ENCODE peak calls at places on chromosome 21, in nine cellular contexts. B is right lobe of liver, S is transverse colon, H is GM12892, Q is NB4, I is body of pancreas, V is tibial nerve, M is IMR-90, R is ovary. T is an unnamed sample.

GRCh38 chr21:25552856-25553255 is 54.4 kb downstream of the MRPL39 start:
- DNase-seq in V (no peak), H (no peak), M (no peak), I (no peak), Q (no peak), R (no peak), S (no peak), B (no peak), T (no peak)

GRCh38 chr21:16509466-16509865 is 779.7 kb downstream of the USP25 start:
- DNase-seq in M (peak), R (no peak), I (no peak), Q (no peak), B (no peak), H (no peak), V (no peak), S (no peak), T (no peak)

GRCh38 chr21:14057313-14057712 is 153.4 kb downstream of the LIPI start:
- DNase-seq in V (no peak), H (no peak), Q (no peak), B (no peak), R (no peak), I (no peak), S (no peak), M (no peak), T (no peak)

GRCh38 chr21:15164678-15165303 is 100.0 kb upstream of the NRIP1 start:
- DNase-seq in B (no peak), S (peak), V (no peak), M (no peak), H (no peak), I (no peak), R (no peak), Q (no peak), T (no peak)

GRCh38 chr21:31124005-31124404 is 85.7 kb upstream of the KRTAP19-8 start:
- DNase-seq in Q (peak), R (no peak), H (no peak), M (no peak), I (no peak), S (no peak), V (no peak), B (no peak), T (no peak)

GRCh38 chr21:34846601-34847112 is 177.9 kb downstream of the CLIC6 start:
- DNase-seq in H (no peak), S (peak), M (peak), R (no peak), Q (no peak), B (no peak), V (no peak), I (no peak), T (no peak)

GRCh38 chr21:38982096-38982495 is 176.4 kb downstream of the ETS2 start:
- DNase-seq in B (no peak), H (no peak), S (no peak), V (no peak), I (no peak), M (no peak), Q (no peak), R (no peak), T (no peak)

GRCh38 chr21:16287060-16287459 is 557.3 kb downstream of the USP25 start:
- DNase-seq in I (no peak), B (no peak), R (no peak), H (no peak), M (no peak), S (no peak), Q (no peak), V (no peak), T (no peak)

GRCh38 chr21:42652527-42653491 is 612 bp upstream of the PDE9A start:
- DNase-seq in I (peak), Q (no peak), S (peak), R (peak), B (peak), H (no peak), M (peak), V (peak), T (peak)

GRCh38 chr21:34835526-34835925 is 166.7 kb downstream of the CLIC6 start:
- DNase-seq in S (peak), I (no peak), Q (peak), V (peak), H (no peak), R (no peak), B (peak), M (no peak), T (no peak)

GRCh38 chr21:15301736-15302135 is 236.9 kb upstream of the NRIP1 start:
- DNase-seq in B (no peak), S (no peak), V (no peak), I (no peak), R (no peak), Q (no peak), M (no peak), H (no peak), T (no peak)

GRCh38 chr21:42474043-42474831 is 21.8 kb downstream of the RSPH1 start:
- DNase-seq in S (peak), V (no peak), B (peak), Q (no peak), R (no peak), I (peak), M (no peak), H (no peak), T (peak)

GRCh38 chr21:15221799-15222386 is 157.1 kb upstream of the NRIP1 start:
- DNase-seq in Q (peak), V (no peak), M (peak), S (peak), I (no peak), B (peak), R (no peak), H (no peak), T (no peak)

GRCh38 chr21:26177741-26178452 is 7.3 kb upstream of the APP start:
- DNase-seq in V (no peak), M (no peak), S (no peak), R (no peak), Q (no peak), H (no peak), I (no peak), B (no peak), T (no peak)

GRCh38 chr21:33212159-33212851 is 17.4 kb upstream of the IFNAR2 start:
- DNase-seq in I (no peak), Q (peak), S (no peak), R (no peak), B (no peak), H (no peak), M (peak), V (no peak), T (no peak)

GRCh38 chr21:38958940-38959685 is 153.4 kb downstream of the ETS2 start:
- DNase-seq in I (no peak), V (no peak), R (no peak), H (no peak), M (peak), S (peak), B (peak), Q (peak), T (no peak)

GRCh38 chr21:35102488-35103407 is 53.6 kb upstream of the RUNX1 start:
- DNase-seq in V (no peak), I (no peak), R (no peak), Q (peak), H (peak), S (peak), B (no peak), M (peak), T (peak)

GRCh38 chr21:32666258-32666657 is 54.1 kb upstream of the CFAP298 start:
- DNase-seq in B (no peak), H (no peak), I (no peak), Q (no peak), M (no peak), R (no peak), S (no peak), V (no peak), T (no peak)

GRCh38 chr21:16196521-16197208 is 466.9 kb downstream of the USP25 start:
- DNase-seq in S (no peak), M (no peak), Q (peak), R (no peak), B (no peak), H (no peak), I (no peak), V (no peak), T (no peak)

GRCh38 chr21:27201197-27201596 is 234.3 kb upstream of the ADAMTS5 start:
- DNase-seq in S (no peak), H (no peak), V (no peak), Q (no peak), M (peak), R (no peak), I (no peak), B (no peak), T (no peak)

DNA sequence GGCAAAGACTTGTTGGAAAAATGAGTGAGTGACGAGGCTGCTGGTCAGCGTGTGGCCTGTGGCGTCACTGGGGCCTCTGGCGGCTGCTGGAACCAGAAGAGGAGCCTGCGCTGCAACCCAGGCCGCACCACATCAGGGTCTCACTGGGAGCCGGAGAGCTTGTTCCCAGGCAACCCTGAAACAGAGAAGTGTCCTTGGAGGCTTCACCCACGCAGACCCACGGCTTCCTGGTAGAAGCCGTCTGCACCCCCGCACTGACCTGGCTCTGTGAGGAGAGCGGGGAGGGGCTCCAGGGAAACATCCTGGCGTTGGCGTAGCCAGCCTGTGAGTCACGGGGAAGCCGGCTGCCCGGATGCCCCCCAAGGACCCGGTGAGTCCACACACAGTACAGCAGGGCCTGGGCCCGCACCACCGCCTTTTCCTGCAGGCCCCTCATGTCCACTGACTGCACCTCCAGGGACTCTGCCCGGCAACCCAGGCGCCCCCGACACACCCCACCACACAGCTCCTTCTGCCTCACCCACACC is 57.4 kb downstream of the COL6A1 start:
- DNase-seq in Q (no peak), V (no peak), I (peak), R (peak), M (peak), B (no peak), S (no peak), H (no peak), T (no peak)
- TF ChIP-seq POLR2A in Q (no peak), V (no peak), I (no peak), R (peak), M (no peak), B (no peak), S (no peak), H (no peak), T (no peak)

GRCh38 chr21:45041351-45041805 is 33.0 kb upstream of the ADARB1 start:
- DNase-seq in S (peak), B (peak), I (peak), V (peak), H (no peak), R (peak), Q (peak), M (peak), T (peak)
- TF ChIP-seq POLR2A in S (no peak), B (peak), I (no peak), V (no peak), H (no peak), R (no peak), Q (no peak), M (no peak), T (no peak)

DNA sequence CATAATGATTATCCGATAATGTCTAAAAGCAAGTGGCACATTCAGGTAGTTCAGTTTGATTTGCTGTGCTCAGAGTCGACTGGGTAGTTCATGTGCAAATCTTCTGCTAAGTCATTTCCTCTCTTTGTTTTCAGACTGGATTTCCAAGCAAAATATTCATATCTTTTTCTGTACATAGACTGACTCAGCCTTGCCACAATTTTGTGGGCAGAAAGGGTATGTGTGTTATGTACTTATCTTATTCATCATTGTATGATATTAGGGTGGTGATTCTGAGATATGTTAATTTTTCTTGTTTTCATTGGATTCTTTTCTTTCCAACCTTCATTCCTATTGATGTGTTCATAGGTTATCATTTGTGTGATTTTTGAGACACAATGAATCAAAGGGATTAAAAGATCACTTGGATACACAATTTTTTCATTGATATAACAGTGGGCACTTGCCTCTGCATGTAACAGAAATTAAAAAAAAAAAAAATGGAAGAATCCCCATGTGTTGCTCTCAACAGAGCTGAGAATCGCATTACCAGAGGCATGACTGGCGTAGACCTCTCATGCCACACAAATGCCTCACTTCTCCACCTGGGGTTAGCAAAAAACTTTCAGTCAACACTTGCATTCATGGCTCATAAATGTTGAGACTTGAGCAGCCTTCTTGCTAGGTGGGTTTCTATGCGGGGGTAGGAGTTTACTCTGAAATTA is 355.5 kb downstream of the LTN1 start:
- DNase-seq in Q (no peak), R (no peak), B (no peak), M (peak), H (no peak), I (no peak), V (no peak), S (no peak), T (no peak)
- TF ChIP-seq POLR2A in Q (no peak), R (no peak), B (no peak), M (no peak), H (no peak), I (no peak), V (no peak), S (no peak), T (no peak)

GRCh38 chr21:41459884-41460534 is 34.0 kb downstream of the MX1 start:
- DNase-seq in I (no peak), Q (no peak), S (no peak), H (no peak), V (no peak), R (no peak), B (peak), M (no peak), T (no peak)
- TF ChIP-seq POLR2A in I (no peak), Q (no peak), S (no peak), H (peak), V (no peak), R (no peak), B (no peak), M (no peak), T (no peak)

GRCh38 chr21:44012474-44013379 is 618 bp downstream of the TRAPPC10 start:
- DNase-seq in H (peak), I (peak), B (peak), R (peak), M (peak), V (no peak), S (peak), Q (peak), T (peak)
- TF ChIP-seq POLR2A in H (no peak), I (no peak), B (no peak), R (no peak), M (no peak), V (no peak), S (no peak), Q (no peak), T (no peak)

T was measured in stomach.